ENCODE peak calls at places on chromosomes 2 and 18, in six cellular contexts. H, S, T, Y, V and I are unnamed samples.

GRCh38 chr2:84946204-84947009 is 24.6 kb upstream of the KCMF1 start:
- DNase-seq in V (peak; percentile 91), H (peak; percentile 61), T (peak; percentile 62), S (peak; percentile 52), Y (no peak), I (no peak)

GRCh38 chr18:35378206-35378795 is 1.2 kb upstream of the ZNF396 start:
- DNase-seq in V (peak; percentile 12), S (no peak), Y (no peak), T (no peak), H (no peak), I (no peak)

GRCh38 chr2:65465124-65465523 is 32.7 kb upstream of the SPRED2 start:
- DNase-seq in Y (no peak), S (no peak), V (no peak), H (no peak), T (no peak), I (no peak)

GRCh38 chr18:11251229-11251890 is 102.0 kb upstream of the PIEZO2 start:
- DNase-seq in V (peak; percentile 34), H (no peak), Y (no peak), T (no peak), S (no peak), I (no peak)

GRCh38 chr2:19990416-19990728 is 467 bp upstream of the WDR35 start:
- DNase-seq in T (no peak), V (no peak), H (no peak), Y (no peak), S (no peak), I (no peak)

GRCh38 chr2:201955702-201956141 is 77.9 kb upstream of the FZD7 start:
- DNase-seq in S (no peak), Y (no peak), T (no peak), V (peak; percentile 52), H (no peak), I (peak; percentile 82)

GRCh38 chr2:205768815-205769493 is 86.7 kb downstream of the NRP2 start:
- DNase-seq in Y (peak; percentile 31), V (peak; percentile 60), S (no peak), H (peak; percentile 41), T (no peak), I (no peak)

GRCh38 chr2:175922160-175922559 is 79.9 kb downstream of the LNPK start:
- DNase-seq in V (no peak), H (no peak), Y (no peak), T (no peak), S (no peak), I (no peak)

GRCh38 chr2:172094319-172095145 is 8.2 kb downstream of the DLX2 start:
- DNase-seq in H (no peak), V (no peak), T (no peak), S (no peak), Y (no peak), I (no peak)

GRCh38 chr2:184654945-184655344 is 56.6 kb downstream of the ZNF804A start:
- DNase-seq in Y (no peak), H (no peak), T (no peak), S (no peak), V (peak; percentile 84), I (no peak)

GRCh38 chr18:24370120-24370519 is 27.5 kb downstream of the OSBPL1A start:
- DNase-seq in T (no peak), H (no peak), Y (no peak), V (no peak), S (no peak), I (no peak)

GRCh38 chr18:23494992-23495391 is 8.3 kb upstream of the RMC1 start:
- DNase-seq in S (no peak), T (no peak), Y (no peak), V (no peak), H (no peak), I (no peak)

GRCh38 chr18:75544496-75544895 is 117.0 kb upstream of the SMIM21 start:
- DNase-seq in Y (no peak), V (peak; percentile 59), H (no peak), S (no peak), T (no peak), I (no peak)

GRCh38 chr2:241867776-241868420 is 1.6 kb upstream of the RTP5 start:
- DNase-seq in V (no peak), S (no peak), Y (no peak), H (no peak), T (peak; percentile 75), I (no peak)
- H3K27ac ChIP-seq in V (no peak overlapping the region), S (no peak overlapping the region), Y (no peak overlapping the region), H (no peak overlapping the region), T (peak overlapping the region; percentile 64), I (no peak overlapping the region)

GRCh38 chr2:121647396-121647795 is 1.9 kb downstream of the CLASP1 start:
- DNase-seq in Y (no peak), V (no peak), H (no peak), T (no peak), S (no peak), I (no peak)
- H3K4me1 ChIP-seq in Y (peaks cover 3% of the 10 kb centered on the region), V (peaks cover 6% of the 10 kb centered on the region), H (peaks cover 29% of the 10 kb centered on the region), T (peaks cover 28% of the 10 kb centered on the region), S (peaks cover 46% of the 10 kb centered on the region), I (no peaks in the 10 kb centered on the region)

GRCh38 chr2:6692061-6692460 is 173.6 kb downstream of the CMPK2 start:
- DNase-seq in S (no peak), Y (no peak), V (no peak), H (no peak), T (no peak), I (no peak)

GRCh38 chr2:6694555-6694954 is 171.2 kb downstream of the CMPK2 start:
- DNase-seq in Y (no peak), S (no peak), H (no peak), T (no peak), V (no peak), I (no peak)

DNA sequence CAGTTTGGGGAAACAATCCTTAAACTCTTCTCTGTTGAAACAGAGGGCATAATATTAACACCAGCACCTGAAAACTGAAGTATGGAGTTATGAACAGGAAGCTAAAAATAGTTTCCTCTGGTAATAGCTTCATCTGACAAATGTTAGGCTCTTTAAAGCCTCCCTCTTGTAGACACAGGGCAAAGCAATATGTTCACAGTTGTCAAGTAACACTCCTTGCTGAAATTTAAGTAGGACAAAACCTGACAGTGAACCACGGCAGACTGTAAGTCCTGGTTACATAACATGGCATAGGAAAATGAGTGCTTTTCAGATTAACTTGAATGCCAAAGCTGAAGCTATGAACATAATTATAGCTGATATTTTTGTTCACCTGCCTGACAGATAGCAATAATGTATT is 172.9 kb downstream of the CMPK2 start:
- DNase-seq in S (no peak), H (no peak), V (no peak), T (no peak), Y (no peak), I (no peak)
- H3K36me3 ChIP-seq in S (no peaks in the 10 kb centered on the region), H (no peaks in the 10 kb centered on the region), V (no peaks in the 10 kb centered on the region), T (no peaks in the 10 kb centered on the region), Y (no peaks in the 10 kb centered on the region), I (no peaks in the 10 kb centered on the region)

DNA sequence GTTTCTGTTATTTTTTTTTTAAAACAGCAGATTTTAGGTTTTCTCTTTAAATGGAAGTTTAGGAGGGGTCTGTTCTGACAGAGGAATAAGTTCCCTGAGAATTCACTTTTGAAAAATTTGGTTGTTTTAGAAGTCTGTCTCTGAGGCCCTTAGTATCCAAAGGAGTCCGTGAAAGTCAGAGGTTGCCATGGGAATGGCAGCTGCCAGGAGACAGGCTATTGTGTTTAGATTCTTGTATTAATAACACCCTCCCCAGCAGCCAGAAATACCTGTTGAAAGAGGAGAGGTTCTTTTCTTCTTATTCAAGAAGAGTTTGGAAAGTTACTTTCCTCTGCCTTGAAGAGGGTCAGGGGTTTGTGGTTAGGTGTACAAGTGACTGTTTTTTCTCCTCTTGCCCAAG is 29.5 kb downstream of the TNP1 start:
- DNase-seq in H (no peak), T (no peak), V (no peak), Y (no peak), S (no peak), I (no peak)
- H3K27ac ChIP-seq in H (no peak overlapping the region), T (no peak overlapping the region), V (no peak overlapping the region), Y (no peak overlapping the region), S (peak overlapping the region; percentile 62), I (no peak overlapping the region)